ENCODE peak calls at places on chromosomes 4 and X, in five cellular contexts. One of them, this sample, is unnamed.

GRCh38 chrX:66200050-66200664 is 36.1 kb downstream of the HEPH start:
- DNase-seq in SK-N-SH: no peak
- DNase-seq in ovary: no peak
- DNase-seq in tibial artery: no peak
- DNase-seq in IMR-90: no peak
- DNase-seq in this sample: no peak

GRCh38 chrX:10121787-10122186 is 35.0 kb upstream of the CLCN4 start:
- DNase-seq in tibial artery: no peak
- DNase-seq in SK-N-SH: no peak
- DNase-seq in ovary: no peak
- DNase-seq in IMR-90: no peak
- DNase-seq in this sample: no peak

GRCh38 chr4:27003602-27004238 is 143.1 kb downstream of the STIM2 start:
- DNase-seq in ovary: no peak
- DNase-seq in tibial artery: no peak
- DNase-seq in SK-N-SH: no peak
- DNase-seq in IMR-90: peak; percentile 59
- DNase-seq in this sample: no peak

GRCh38 chr4:160319221-160319867 is 1216.5 kb downstream of the RAPGEF2 start:
- DNase-seq in SK-N-SH: no peak
- DNase-seq in IMR-90: no peak
- DNase-seq in tibial artery: no peak
- DNase-seq in ovary: no peak
- DNase-seq in this sample: peak; percentile 39

GRCh38 chr4:83297548-83298260 is 13.1 kb upstream of the COQ2 start:
- DNase-seq in tibial artery: no peak
- DNase-seq in ovary: no peak
- DNase-seq in SK-N-SH: no peak
- DNase-seq in IMR-90: no peak
- DNase-seq in this sample: no peak

GRCh38 chrX:28787206-28787605 is 200.0 kb downstream of the IL1RAPL1 start:
- DNase-seq in IMR-90: peak; percentile 84
- DNase-seq in ovary: no peak
- DNase-seq in tibial artery: no peak
- DNase-seq in SK-N-SH: no peak
- DNase-seq in this sample: peak; percentile 46

GRCh38 chrX:49058794-49059193 is at the start of gene CCDC120:
- DNase-seq in IMR-90: no peak
- DNase-seq in SK-N-SH: no peak
- DNase-seq in ovary: no peak
- DNase-seq in tibial artery: no peak
- DNase-seq in this sample: no peak

GRCh38 chr4:74042681-74043080 is 4.2 kb upstream of the CXCL3 start:
- DNase-seq in tibial artery: no peak
- DNase-seq in SK-N-SH: no peak
- DNase-seq in ovary: no peak
- DNase-seq in IMR-90: no peak
- DNase-seq in this sample: no peak

GRCh38 chr4:15781427-15782095 is 3.4 kb downstream of the CD38 start:
- DNase-seq in ovary: no peak
- DNase-seq in IMR-90: no peak
- DNase-seq in tibial artery: no peak
- DNase-seq in SK-N-SH: no peak
- DNase-seq in this sample: no peak

GRCh38 chrX:20218809-20219505 is 47.8 kb downstream of the RPS6KA3 start:
- DNase-seq in ovary: no peak
- DNase-seq in IMR-90: peak; percentile 20
- DNase-seq in SK-N-SH: no peak
- DNase-seq in tibial artery: peak; percentile 29
- DNase-seq in this sample: no peak

GRCh38 chrX:132602701-132603100 is 113.9 kb upstream of the MBNL3 start:
- DNase-seq in ovary: no peak
- DNase-seq in SK-N-SH: no peak
- DNase-seq in tibial artery: no peak
- DNase-seq in IMR-90: no peak
- DNase-seq in this sample: no peak

GRCh38 chrX:136519069-136519468 is 12.9 kb upstream of the VGLL1 start:
- DNase-seq in IMR-90: no peak
- DNase-seq in ovary: no peak
- DNase-seq in tibial artery: no peak
- DNase-seq in SK-N-SH: no peak
- DNase-seq in this sample: no peak

GRCh38 chr4:74009307-74009706 is 10.8 kb upstream of the CXCL5 start:
- DNase-seq in tibial artery: no peak
- DNase-seq in SK-N-SH: no peak
- DNase-seq in IMR-90: no peak
- DNase-seq in ovary: no peak
- DNase-seq in this sample: no peak

GRCh38 chr4:96035727-96036126 is 195.8 kb downstream of the PDHA2 start:
- DNase-seq in tibial artery: no peak
- DNase-seq in ovary: no peak
- DNase-seq in IMR-90: no peak
- DNase-seq in SK-N-SH: no peak
- DNase-seq in this sample: no peak

GRCh38 chr4:187019896-187020295 is 296.2 kb upstream of the FAT1 start:
- DNase-seq in ovary: no peak
- DNase-seq in SK-N-SH: no peak
- DNase-seq in tibial artery: no peak
- DNase-seq in IMR-90: no peak
- DNase-seq in this sample: no peak

GRCh38 chr4:73847507-73848182 is 5.5 kb upstream of the PF4V1 start:
- DNase-seq in ovary: no peak
- DNase-seq in tibial artery: no peak
- DNase-seq in SK-N-SH: no peak
- DNase-seq in IMR-90: no peak
- DNase-seq in this sample: no peak

GRCh38 chrX:45154033-45154360 is 46.7 kb downstream of the DIPK2B start:
- DNase-seq in ovary: no peak
- DNase-seq in SK-N-SH: no peak
- DNase-seq in IMR-90: no peak
- DNase-seq in tibial artery: no peak
- DNase-seq in this sample: no peak

GRCh38 chrX:46759645-46759974 is 692 bp upstream of the SLC9A7 start:
- DNase-seq in tibial artery: no peak
- DNase-seq in IMR-90: peak; percentile 26
- DNase-seq in SK-N-SH: peak; percentile 8
- DNase-seq in ovary: no peak
- DNase-seq in this sample: no peak

GRCh38 chr4:142512161-142512560 is 333.9 kb downstream of the INPP4B start:
- DNase-seq in tibial artery: no peak
- DNase-seq in IMR-90: peak; percentile 51
- DNase-seq in SK-N-SH: no peak
- DNase-seq in ovary: no peak
- DNase-seq in this sample: no peak

GRCh38 chrX:13252726-13253125 is 67.1 kb downstream of the ATXN3L start:
- DNase-seq in IMR-90: peak; percentile 32
- DNase-seq in tibial artery: no peak
- DNase-seq in SK-N-SH: no peak
- DNase-seq in ovary: no peak
- DNase-seq in this sample: no peak

GRCh38 chr4:26529479-26529878 is 39.2 kb upstream of the CCKAR start:
- DNase-seq in tibial artery: no peak
- DNase-seq in SK-N-SH: no peak
- DNase-seq in ovary: no peak
- DNase-seq in IMR-90: no peak
- DNase-seq in this sample: no peak

GRCh38 chrX:46628406-46629371 is 55.1 kb downstream of the CHST7 start:
- DNase-seq in ovary: peak; percentile 50
- DNase-seq in tibial artery: peak; percentile 80
- DNase-seq in IMR-90: peak; percentile 62
- DNase-seq in SK-N-SH: no peak
- DNase-seq in this sample: no peak

GRCh38 chrX:11629593-11630211 is 36.0 kb downstream of the ARHGAP6 start:
- DNase-seq in tibial artery: peak; percentile 25
- DNase-seq in ovary: peak; percentile 17
- DNase-seq in IMR-90: peak; percentile 51
- DNase-seq in SK-N-SH: no peak
- DNase-seq in this sample: peak; percentile 57

GRCh38 chr4:102819588-102820365 is 7.6 kb downstream of the UBE2D3 start:
- DNase-seq in IMR-90: peak; percentile 30
- DNase-seq in ovary: no peak
- DNase-seq in SK-N-SH: no peak
- DNase-seq in tibial artery: no peak
- DNase-seq in this sample: no peak

GRCh38 chrX:153694687-153695270 is 7.1 kb downstream of the SLC6A8 start:
- DNase-seq in ovary: no peak
- DNase-seq in IMR-90: no peak
- DNase-seq in SK-N-SH: no peak
- DNase-seq in tibial artery: no peak
- DNase-seq in this sample: no peak

GRCh38 chrX:153688900-153689590 is 1.3 kb downstream of the SLC6A8 start:
- DNase-seq in IMR-90: peak; percentile 6
- DNase-seq in ovary: peak; percentile 36
- DNase-seq in tibial artery: peak; percentile 45
- DNase-seq in SK-N-SH: peak; percentile 79
- DNase-seq in this sample: no peak

GRCh38 chr4:7842384-7843279 is 97.0 kb downstream of the AFAP1 start:
- DNase-seq in IMR-90: peak; percentile 99
- DNase-seq in SK-N-SH: no peak
- DNase-seq in ovary: peak; percentile 68
- DNase-seq in tibial artery: peak; percentile 70
- DNase-seq in this sample: peak; percentile 87

GRCh38 chr4:121243476-121243875 is 79.4 kb upstream of the TNIP3 start:
- DNase-seq in IMR-90: peak; percentile 9
- DNase-seq in ovary: no peak
- DNase-seq in tibial artery: no peak
- DNase-seq in SK-N-SH: no peak
- DNase-seq in this sample: no peak

GRCh38 chrX:125620715-125621587 is 301.3 kb downstream of the TEX13C start:
- DNase-seq in IMR-90: no peak
- DNase-seq in ovary: no peak
- DNase-seq in tibial artery: no peak
- DNase-seq in SK-N-SH: no peak
- DNase-seq in this sample: no peak
- TF ChIP-seq CTCF in IMR-90: no peak
- TF ChIP-seq CTCF in ovary: no peak
- TF ChIP-seq CTCF in tibial artery: no peak
- TF ChIP-seq CTCF in SK-N-SH: no peak
- TF ChIP-seq CTCF in this sample: no peak

DNA sequence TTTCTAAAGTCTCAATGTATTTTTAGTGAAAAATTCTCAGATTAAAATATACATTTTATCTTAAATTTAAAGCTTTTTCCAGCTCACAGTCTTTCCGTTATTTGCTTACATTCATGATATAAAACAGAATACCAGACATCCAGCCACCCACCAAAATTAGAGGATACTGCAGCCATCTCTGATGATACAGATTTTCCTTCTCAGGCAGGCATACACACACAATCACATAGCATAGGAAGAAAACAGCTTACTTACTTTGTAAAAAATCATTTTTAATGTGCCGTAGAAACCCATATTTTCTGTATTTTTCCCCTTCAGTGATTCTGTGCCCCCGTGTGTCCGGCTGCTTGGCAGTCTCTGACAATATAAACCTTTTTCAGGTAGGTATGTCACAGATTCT is 183.7 kb downstream of the FBXW7 start:
- DNase-seq in ovary: no peak
- DNase-seq in IMR-90: no peak
- DNase-seq in tibial artery: no peak
- DNase-seq in SK-N-SH: no peak
- DNase-seq in this sample: no peak
- H3K4me3 ChIP-seq in ovary: peak overlapping the region; percentile 42
- H3K4me3 ChIP-seq in IMR-90: peak overlapping the region; percentile 63
- H3K4me3 ChIP-seq in tibial artery: peak overlapping the region; percentile 51
- H3K4me3 ChIP-seq in SK-N-SH: peak overlapping the region; percentile 68
- H3K4me3 ChIP-seq in this sample: peak overlapping the region; percentile 54

GRCh38 chr4:48268956-48269860 is at the start of gene TEC:
- DNase-seq in IMR-90: no peak
- DNase-seq in tibial artery: peak; percentile 49
- DNase-seq in SK-N-SH: peak; percentile 30
- DNase-seq in ovary: peak; percentile 20
- DNase-seq in this sample: no peak

GRCh38 chr4:48271626-48272025 is 2.0 kb upstream of the TEC start:
- DNase-seq in IMR-90: no peak
- DNase-seq in SK-N-SH: no peak
- DNase-seq in ovary: no peak
- DNase-seq in tibial artery: no peak
- DNase-seq in this sample: no peak

GRCh38 chr4:48271048-48271452 is 1.4 kb upstream of the TEC start:
- DNase-seq in IMR-90: no peak
- DNase-seq in tibial artery: no peak
- DNase-seq in SK-N-SH: no peak
- DNase-seq in ovary: no peak
- DNase-seq in this sample: no peak

GRCh38 chr4:48270516-48270897 is 869 bp upstream of the TEC start:
- DNase-seq in tibial artery: no peak
- DNase-seq in ovary: no peak
- DNase-seq in IMR-90: no peak
- DNase-seq in SK-N-SH: no peak
- DNase-seq in this sample: no peak

GRCh38 chr4:48269861-48270515 is 350 bp upstream of the TEC start:
- DNase-seq in IMR-90: peak; percentile 51
- DNase-seq in SK-N-SH: peak; percentile 98
- DNase-seq in ovary: peak; percentile 79
- DNase-seq in tibial artery: peak; percentile 94
- DNase-seq in this sample: no peak
- TF ChIP-seq CTCF in IMR-90: no peak
- TF ChIP-seq CTCF in SK-N-SH: peak; percentile 43
- TF ChIP-seq CTCF in ovary: no peak
- TF ChIP-seq CTCF in tibial artery: peak; percentile 5
- TF ChIP-seq CTCF in this sample: peak; percentile 46

GRCh38 chr4:151676301-151676700 is 84.5 kb downstream of the GATB start:
- DNase-seq in ovary: no peak
- DNase-seq in tibial artery: no peak
- DNase-seq in IMR-90: peak; percentile 94
- DNase-seq in SK-N-SH: no peak
- DNase-seq in this sample: peak; percentile 70

GRCh38 chr4:151672996-151673395 is 87.8 kb downstream of the GATB start:
- DNase-seq in tibial artery: no peak
- DNase-seq in SK-N-SH: no peak
- DNase-seq in ovary: no peak
- DNase-seq in IMR-90: no peak
- DNase-seq in this sample: no peak

GRCh38 chr4:151675366-151676060 is 85.3 kb downstream of the GATB start:
- DNase-seq in ovary: peak; percentile 23
- DNase-seq in SK-N-SH: peak; percentile 43
- DNase-seq in tibial artery: no peak
- DNase-seq in IMR-90: no peak
- DNase-seq in this sample: no peak

GRCh38 chr4:151673913-151674520 is 86.8 kb downstream of the GATB start:
- DNase-seq in tibial artery: no peak
- DNase-seq in ovary: peak; percentile 21
- DNase-seq in SK-N-SH: peak; percentile 42
- DNase-seq in IMR-90: no peak
- DNase-seq in this sample: no peak

DNA sequence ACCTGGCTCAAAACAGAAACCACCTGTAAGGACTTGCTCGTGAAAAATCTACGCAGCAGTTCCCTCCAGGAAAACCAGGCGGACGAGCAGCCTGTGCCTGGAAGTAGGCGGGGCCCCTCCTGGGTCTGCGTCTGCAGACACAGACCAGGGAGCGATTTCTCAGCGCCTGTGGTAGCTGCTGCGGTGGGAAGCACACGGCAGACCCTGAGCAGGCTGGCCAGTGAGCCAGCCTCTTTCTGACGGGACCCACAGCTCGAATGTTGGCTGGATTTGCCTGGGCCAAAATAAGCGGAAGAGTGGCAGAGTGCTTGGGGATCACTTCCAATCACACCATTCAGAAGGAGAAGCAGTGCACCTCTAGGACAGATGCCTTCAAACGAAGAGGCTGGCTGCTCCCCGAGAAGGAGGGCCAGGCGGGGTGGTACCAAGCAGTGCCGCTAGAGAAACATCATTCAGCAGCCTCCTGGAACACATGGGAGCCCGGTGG is 86.0 kb downstream of the GATB start:
- DNase-seq in ovary: peak; percentile 71
- DNase-seq in tibial artery: no peak
- DNase-seq in IMR-90: no peak
- DNase-seq in SK-N-SH: peak; percentile 90
- DNase-seq in this sample: no peak
- H3K4me3 ChIP-seq in ovary: peak overlapping the region; percentile 27
- H3K4me3 ChIP-seq in tibial artery: peak overlapping the region; percentile 38
- H3K4me3 ChIP-seq in IMR-90: no peak overlapping the region
- H3K4me3 ChIP-seq in SK-N-SH: no peak overlapping the region
- H3K4me3 ChIP-seq in this sample: peak overlapping the region; percentile 25